ENCODE peak calls at places on chromosomes 7 and 10, in seven cellular contexts. One of them, this sample, is unnamed.

GRCh38 chr7:149245244-149245643 is 5.8 kb downstream of the ZNF212 start:
- DNase-seq in PC-3: peak
- DNase-seq in mammary epithelial cell: no peak
- DNase-seq in cardiac muscle cell: no peak
- DNase-seq in uterus: no peak
- DNase-seq in adrenal gland: no peak
- DNase-seq in heart left ventricle: no peak
- DNase-seq in this sample: no peak

GRCh38 chr10:59383436-59383835 is 21.1 kb upstream of the FAM13C start:
- DNase-seq in uterus: no peak
- DNase-seq in heart left ventricle: no peak
- DNase-seq in cardiac muscle cell: peak
- DNase-seq in mammary epithelial cell: no peak
- DNase-seq in PC-3: no peak
- DNase-seq in adrenal gland: no peak
- DNase-seq in this sample: no peak

GRCh38 chr7:69395072-69395714 is 203.1 kb upstream of the AUTS2 start:
- DNase-seq in cardiac muscle cell: peak
- DNase-seq in PC-3: no peak
- DNase-seq in mammary epithelial cell: no peak
- DNase-seq in heart left ventricle: no peak
- DNase-seq in uterus: peak
- DNase-seq in adrenal gland: no peak
- DNase-seq in this sample: no peak

GRCh38 chr10:132926070-132926469 is 16.3 kb downstream of the CFAP46 start:
- DNase-seq in heart left ventricle: no peak
- DNase-seq in cardiac muscle cell: no peak
- DNase-seq in PC-3: no peak
- DNase-seq in mammary epithelial cell: no peak
- DNase-seq in uterus: no peak
- DNase-seq in adrenal gland: no peak
- DNase-seq in this sample: no peak

GRCh38 chr10:131196176-131196885 is 115.2 kb downstream of the TCERG1L start:
- DNase-seq in cardiac muscle cell: no peak
- DNase-seq in PC-3: no peak
- DNase-seq in adrenal gland: no peak
- DNase-seq in mammary epithelial cell: no peak
- DNase-seq in heart left ventricle: no peak
- DNase-seq in uterus: no peak
- DNase-seq in this sample: no peak

GRCh38 chr10:69757553-69758309 is 44.0 kb upstream of the COL13A1 start:
- DNase-seq in heart left ventricle: peak
- DNase-seq in PC-3: peak
- DNase-seq in uterus: peak
- DNase-seq in cardiac muscle cell: peak
- DNase-seq in adrenal gland: peak
- DNase-seq in mammary epithelial cell: peak
- DNase-seq in this sample: no peak

GRCh38 chr7:16982640-16983103 is 100.9 kb upstream of the AGR3 start:
- DNase-seq in PC-3: peak
- DNase-seq in cardiac muscle cell: peak
- DNase-seq in mammary epithelial cell: peak
- DNase-seq in adrenal gland: peak
- DNase-seq in heart left ventricle: peak
- DNase-seq in uterus: no peak
- DNase-seq in this sample: no peak

GRCh38 chr10:131849591-131850489 is 51.0 kb upstream of the PPP2R2D start:
- DNase-seq in heart left ventricle: peak
- DNase-seq in cardiac muscle cell: no peak
- DNase-seq in adrenal gland: no peak
- DNase-seq in mammary epithelial cell: no peak
- DNase-seq in uterus: no peak
- DNase-seq in PC-3: no peak
- DNase-seq in this sample: no peak

GRCh38 chr7:136045181-136045580 is 68.0 kb upstream of the MTPN start:
- DNase-seq in adrenal gland: no peak
- DNase-seq in uterus: no peak
- DNase-seq in cardiac muscle cell: no peak
- DNase-seq in PC-3: no peak
- DNase-seq in heart left ventricle: no peak
- DNase-seq in mammary epithelial cell: no peak
- DNase-seq in this sample: no peak

GRCh38 chr7:50412958-50413357 is 37.2 kb downstream of the FIGNL1 start:
- DNase-seq in adrenal gland: no peak
- DNase-seq in uterus: no peak
- DNase-seq in PC-3: no peak
- DNase-seq in mammary epithelial cell: no peak
- DNase-seq in heart left ventricle: no peak
- DNase-seq in cardiac muscle cell: no peak
- DNase-seq in this sample: no peak

GRCh38 chr7:89495704-89496103 is 658.6 kb upstream of the STEAP1 start:
- DNase-seq in adrenal gland: no peak
- DNase-seq in uterus: no peak
- DNase-seq in cardiac muscle cell: no peak
- DNase-seq in PC-3: no peak
- DNase-seq in heart left ventricle: no peak
- DNase-seq in mammary epithelial cell: no peak
- DNase-seq in this sample: no peak

GRCh38 chr10:55631071-55631654 is 729.9 kb downstream of the ZWINT start:
- DNase-seq in uterus: peak
- DNase-seq in mammary epithelial cell: peak
- DNase-seq in cardiac muscle cell: peak
- DNase-seq in heart left ventricle: peak
- DNase-seq in PC-3: peak
- DNase-seq in adrenal gland: peak
- DNase-seq in this sample: no peak

GRCh38 chr7:4699897-4700296 is 17.8 kb downstream of the FOXK1 start:
- DNase-seq in PC-3: no peak
- DNase-seq in cardiac muscle cell: no peak
- DNase-seq in adrenal gland: no peak
- DNase-seq in heart left ventricle: no peak
- DNase-seq in mammary epithelial cell: no peak
- DNase-seq in uterus: no peak
- DNase-seq in this sample: no peak

GRCh38 chr7:6307762-6308161 is 35.3 kb upstream of the CYTH3 start:
- DNase-seq in cardiac muscle cell: no peak
- DNase-seq in PC-3: no peak
- DNase-seq in heart left ventricle: no peak
- DNase-seq in mammary epithelial cell: no peak
- DNase-seq in uterus: no peak
- DNase-seq in adrenal gland: no peak
- DNase-seq in this sample: no peak

GRCh38 chr10:24463683-24464426 is 254.9 kb downstream of the KIAA1217 start:
- DNase-seq in cardiac muscle cell: peak
- DNase-seq in mammary epithelial cell: peak
- DNase-seq in adrenal gland: peak
- DNase-seq in uterus: peak
- DNase-seq in PC-3: peak
- DNase-seq in heart left ventricle: no peak
- DNase-seq in this sample: peak

GRCh38 chr10:127600479-127600878 is 51.4 kb downstream of the NPS start:
- DNase-seq in uterus: no peak
- DNase-seq in adrenal gland: no peak
- DNase-seq in cardiac muscle cell: no peak
- DNase-seq in mammary epithelial cell: no peak
- DNase-seq in heart left ventricle: no peak
- DNase-seq in PC-3: peak
- DNase-seq in this sample: no peak

GRCh38 chr10:26197248-26197647 is 19.3 kb upstream of the GAD2 start:
- DNase-seq in cardiac muscle cell: no peak
- DNase-seq in uterus: no peak
- DNase-seq in heart left ventricle: no peak
- DNase-seq in mammary epithelial cell: no peak
- DNase-seq in adrenal gland: no peak
- DNase-seq in PC-3: no peak
- DNase-seq in this sample: no peak

GRCh38 chr10:129786216-129786615 is 177.9 kb downstream of the EBF3 start:
- DNase-seq in uterus: no peak
- DNase-seq in heart left ventricle: no peak
- DNase-seq in mammary epithelial cell: no peak
- DNase-seq in adrenal gland: no peak
- DNase-seq in cardiac muscle cell: no peak
- DNase-seq in PC-3: no peak
- DNase-seq in this sample: no peak

GRCh38 chr10:36492590-36493510 is 632.5 kb upstream of the ANKRD30A start:
- DNase-seq in uterus: no peak
- DNase-seq in PC-3: peak
- DNase-seq in cardiac muscle cell: peak
- DNase-seq in adrenal gland: no peak
- DNase-seq in mammary epithelial cell: peak
- DNase-seq in heart left ventricle: no peak
- DNase-seq in this sample: no peak

GRCh38 chr10:129035052-129035805 is 431.8 kb upstream of the MGMT start:
- DNase-seq in cardiac muscle cell: no peak
- DNase-seq in PC-3: no peak
- DNase-seq in adrenal gland: no peak
- DNase-seq in uterus: no peak
- DNase-seq in mammary epithelial cell: no peak
- DNase-seq in heart left ventricle: no peak
- DNase-seq in this sample: no peak

GRCh38 chr7:8436965-8437364 is 3.6 kb downstream of the NXPH1 start:
- DNase-seq in cardiac muscle cell: peak
- DNase-seq in adrenal gland: peak
- DNase-seq in heart left ventricle: no peak
- DNase-seq in PC-3: peak
- DNase-seq in mammary epithelial cell: peak
- DNase-seq in uterus: no peak
- DNase-seq in this sample: peak

GRCh38 chr10:110067960-110068770 is 60.4 kb downstream of the ADD3 start:
- DNase-seq in adrenal gland: peak
- DNase-seq in cardiac muscle cell: peak
- DNase-seq in heart left ventricle: peak
- DNase-seq in PC-3: no peak
- DNase-seq in uterus: no peak
- DNase-seq in mammary epithelial cell: no peak
- DNase-seq in this sample: no peak

GRCh38 chr7:155811560-155811894 is 736 bp downstream of the SHH start:
- DNase-seq in uterus: no peak
- DNase-seq in mammary epithelial cell: no peak
- DNase-seq in adrenal gland: no peak
- DNase-seq in heart left ventricle: no peak
- DNase-seq in PC-3: peak
- DNase-seq in cardiac muscle cell: no peak
- DNase-seq in this sample: no peak

DNA sequence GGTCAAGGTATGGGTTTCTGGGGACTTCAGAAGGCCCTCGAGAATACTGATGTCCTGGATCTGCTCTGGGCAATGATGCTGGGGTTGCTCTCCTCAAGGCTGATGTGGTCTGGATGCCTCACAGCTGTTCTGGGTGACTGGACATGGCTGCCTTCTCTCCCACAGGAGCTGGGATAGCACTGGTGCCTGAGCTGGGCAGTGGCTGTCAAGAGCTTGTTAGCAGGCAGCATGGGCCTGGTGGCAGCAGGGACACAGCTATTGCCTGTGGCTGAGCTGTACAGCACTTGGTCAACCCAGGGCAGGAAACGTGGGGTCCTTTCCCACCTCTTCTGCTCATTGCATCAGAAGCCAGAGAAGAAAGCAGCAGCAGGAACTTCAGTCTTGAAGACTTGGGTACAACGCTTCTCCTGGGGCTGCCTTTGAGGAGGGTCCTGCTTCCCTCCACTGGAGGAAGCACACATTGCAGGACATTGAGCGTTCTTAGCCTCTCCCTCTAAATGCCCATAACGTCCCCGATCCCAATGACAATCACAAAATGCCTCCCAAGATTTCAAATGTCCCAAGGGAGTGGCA is 13.0 kb downstream of the ADCYAP1R1 start:
- DNase-seq in uterus: no peak
- DNase-seq in cardiac muscle cell: no peak
- DNase-seq in heart left ventricle: no peak
- DNase-seq in adrenal gland: no peak
- DNase-seq in PC-3: no peak
- DNase-seq in mammary epithelial cell: no peak
- DNase-seq in this sample: no peak
- TF ChIP-seq CTCF in uterus: no peak
- TF ChIP-seq CTCF in cardiac muscle cell: no peak
- TF ChIP-seq CTCF in heart left ventricle: no peak
- TF ChIP-seq CTCF in adrenal gland: no peak
- TF ChIP-seq CTCF in PC-3: no peak
- TF ChIP-seq CTCF in mammary epithelial cell: no peak
- TF ChIP-seq CTCF in this sample: no peak

DNA sequence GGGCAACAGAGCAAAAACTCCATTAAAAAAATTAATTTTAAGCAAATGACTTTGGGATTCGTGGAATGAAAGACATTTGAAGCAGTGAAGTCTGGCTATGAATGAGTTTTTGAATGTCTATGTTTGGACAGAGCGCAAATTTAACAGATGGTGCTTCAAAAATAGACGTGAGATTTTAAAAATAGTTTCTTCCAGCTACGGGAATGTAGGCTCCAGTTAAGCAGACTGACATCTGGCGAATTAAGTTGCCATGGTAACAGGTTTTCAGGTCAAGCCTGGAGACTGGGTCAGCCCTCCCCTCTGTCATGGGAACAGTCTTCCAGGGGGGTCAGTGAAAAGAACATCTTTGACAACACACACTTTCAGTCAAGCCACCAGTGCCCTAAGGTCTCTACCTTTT is 62.0 kb downstream of the MYOF start:
- DNase-seq in mammary epithelial cell: no peak
- DNase-seq in heart left ventricle: peak
- DNase-seq in PC-3: no peak
- DNase-seq in adrenal gland: peak
- DNase-seq in cardiac muscle cell: no peak
- DNase-seq in uterus: peak
- DNase-seq in this sample: no peak
- H3K27ac ChIP-seq in mammary epithelial cell: no peak
- H3K27ac ChIP-seq in heart left ventricle: peak
- H3K27ac ChIP-seq in PC-3: no peak
- H3K27ac ChIP-seq in adrenal gland: peak
- H3K27ac ChIP-seq in cardiac muscle cell: peak
- H3K27ac ChIP-seq in uterus: peak
- H3K27ac ChIP-seq in this sample: no peak

GRCh38 chr10:35228058-35228457 is 101.4 kb downstream of the CREM start:
- DNase-seq in adrenal gland: no peak
- DNase-seq in PC-3: peak
- DNase-seq in mammary epithelial cell: no peak
- DNase-seq in cardiac muscle cell: no peak
- DNase-seq in uterus: no peak
- DNase-seq in heart left ventricle: no peak
- DNase-seq in this sample: no peak
- TF ChIP-seq CTCF in adrenal gland: no peak
- TF ChIP-seq CTCF in PC-3: peak
- TF ChIP-seq CTCF in mammary epithelial cell: peak
- TF ChIP-seq CTCF in cardiac muscle cell: no peak
- TF ChIP-seq CTCF in uterus: no peak
- TF ChIP-seq CTCF in heart left ventricle: no peak
- TF ChIP-seq CTCF in this sample: peak

DNA sequence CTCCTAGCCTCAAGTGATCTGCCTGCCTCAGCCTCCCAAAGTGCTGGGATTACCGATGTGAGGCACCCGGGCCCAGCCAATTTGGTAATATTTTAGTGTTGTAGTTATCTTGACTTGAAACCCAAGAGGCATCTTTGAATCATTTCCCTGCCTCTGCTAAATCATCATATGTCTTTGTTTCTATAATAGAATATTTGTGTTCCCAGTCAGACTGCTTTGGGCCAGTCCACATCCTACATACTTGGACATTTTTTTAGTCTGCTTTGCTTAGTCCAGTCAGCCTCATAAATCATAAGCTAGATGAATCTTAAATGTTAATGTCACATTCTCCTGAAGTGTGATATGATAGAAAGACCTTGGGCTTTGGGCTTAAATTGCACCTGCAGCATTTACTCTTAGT is 5.9 kb downstream of the STAM start:
- DNase-seq in uterus: no peak
- DNase-seq in adrenal gland: no peak
- DNase-seq in cardiac muscle cell: no peak
- DNase-seq in heart left ventricle: no peak
- DNase-seq in mammary epithelial cell: peak
- DNase-seq in PC-3: no peak
- DNase-seq in this sample: no peak
- H3K27ac ChIP-seq in uterus: no peak
- H3K27ac ChIP-seq in adrenal gland: no peak
- H3K27ac ChIP-seq in cardiac muscle cell: no peak
- H3K27ac ChIP-seq in heart left ventricle: no peak
- H3K27ac ChIP-seq in mammary epithelial cell: no peak
- H3K27ac ChIP-seq in PC-3: no peak
- H3K27ac ChIP-seq in this sample: no peak

This sample was measured in foreskin keratinocyte.